ENCODE peak calls at places on chromosome 6, in nine cellular contexts. R is A673; C is heart left ventricle; F is heart right ventricle; V is effector memory CD4-positive, alpha-beta T cell; M is right cardiac atrium; Q is MM.1S; G is cardiac muscle cell; S is tibial nerve. E is an unnamed sample. For H3K9me3 and H3K4me1, the result is how much of the 10 kb centered on the place peaks cover.

GRCh38 chr6:107304421-107305025 is 154.8 kb downstream of the PDSS2 start:
- DNase-seq in M (no peak), F (no peak), V (no peak), G (no peak), R (no peak), Q (no peak), C (no peak), S (no peak), E (no peak)

GRCh38 chr6:116876635-116877611 is at the start of gene RFX6:
- DNase-seq in V (no peak), F (no peak), M (no peak), G (no peak), S (no peak), C (no peak), R (no peak), Q (no peak), E (no peak)

GRCh38 chr6:128271011-128271410 is 249.4 kb downstream of the PTPRK start:
- DNase-seq in V (no peak), Q (no peak), C (no peak), G (no peak), S (no peak), R (no peak), M (no peak), F (no peak), E (no peak)

GRCh38 chr6:38012573-38012972 is 193.0 kb downstream of the ZFAND3 start:
- DNase-seq in V (no peak), M (peak), R (peak), Q (peak), C (peak), S (no peak), G (peak), F (no peak), E (peak)

GRCh38 chr6:18748314-18748713 is 361.2 kb downstream of the RNF144B start:
- DNase-seq in C (no peak), F (no peak), S (no peak), M (no peak), V (no peak), R (no peak), Q (no peak), G (no peak), E (no peak)

GRCh38 chr6:628772-629171 is 28.1 kb downstream of the HUS1B start:
- DNase-seq in C (no peak), V (no peak), S (no peak), M (no peak), Q (peak), G (no peak), R (no peak), F (no peak), E (no peak)

GRCh38 chr6:53961679-53962370 is 149.4 kb upstream of the MLIP start:
- DNase-seq in C (no peak), S (no peak), R (peak), G (peak), F (no peak), V (no peak), Q (no peak), M (no peak), E (no peak)

GRCh38 chr6:15254074-15254975 is 8.5 kb downstream of the JARID2 start:
- DNase-seq in C (no peak), M (no peak), Q (no peak), F (no peak), S (no peak), R (peak), G (peak), V (no peak), E (no peak)

GRCh38 chr6:143232849-143233248 is 172.2 kb downstream of the AIG1 start:
- DNase-seq in M (peak), R (peak), F (peak), G (peak), V (no peak), C (peak), Q (no peak), S (peak), E (no peak)

GRCh38 chr6:32173051-32173727 is 2.7 kb downstream of the AGPAT1 start:
- DNase-seq in M (no peak), C (no peak), F (no peak), G (no peak), Q (no peak), S (no peak), R (no peak), V (no peak), E (no peak)

GRCh38 chr6:27290065-27290849 is 21.8 kb downstream of the POM121L2 start:
- DNase-seq in V (no peak), C (no peak), G (no peak), Q (no peak), R (no peak), F (no peak), S (no peak), M (no peak), E (no peak)

GRCh38 chr6:44012078-44012493 is 115.2 kb downstream of the MRPL14 start:
- DNase-seq in R (no peak), G (peak), Q (no peak), V (no peak), F (no peak), C (no peak), S (no peak), M (no peak), E (no peak)

GRCh38 chr6:143196525-143197225 is 136.0 kb downstream of the AIG1 start:
- DNase-seq in Q (no peak), V (no peak), F (no peak), C (no peak), R (peak), S (no peak), G (peak), M (no peak), E (no peak)

GRCh38 chr6:72955666-72956065 is 269.6 kb downstream of the KHDC1L start:
- DNase-seq in M (peak), Q (no peak), V (no peak), F (no peak), R (no peak), S (no peak), C (no peak), G (peak), E (no peak)

DNA sequence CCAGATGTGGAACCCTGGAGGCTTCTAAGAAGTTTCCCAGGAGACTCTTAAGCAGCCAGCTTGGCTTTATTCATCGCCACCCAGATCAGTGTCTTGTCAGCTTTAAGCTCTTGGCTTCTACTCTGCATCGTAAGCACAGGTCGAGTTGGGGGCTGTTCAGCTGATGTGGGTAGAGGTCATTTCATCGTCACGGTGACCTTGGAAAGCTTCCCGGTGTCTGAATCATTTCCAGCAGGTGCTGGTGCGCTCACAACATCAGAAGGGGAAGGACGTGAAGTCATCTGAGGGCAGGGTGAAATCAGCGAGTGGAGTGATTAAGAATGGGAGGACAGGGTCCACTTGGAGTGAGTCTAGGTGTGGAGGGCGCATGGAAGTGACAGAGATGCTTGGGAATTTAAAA is 112.6 kb downstream of the SASH1 start:
- DNase-seq in F (no peak), R (no peak), G (peak), S (no peak), V (no peak), Q (no peak), M (no peak), C (no peak), E (no peak)
- H3K27ac ChIP-seq in F (no peak), R (no peak), G (no peak), S (peak), V (no peak), Q (no peak), M (no peak), C (no peak), E (no peak)

GRCh38 chr6:36334343-36334742 is 2.3 kb downstream of the BNIP5 start:
- DNase-seq in R (no peak), Q (no peak), F (no peak), C (no peak), G (peak), M (no peak), V (no peak), S (peak), E (no peak)

GRCh38 chr6:36336779-36337194 is at the start of gene BNIP5:
- DNase-seq in V (no peak), G (no peak), M (no peak), S (no peak), C (no peak), R (no peak), F (no peak), Q (peak), E (peak)

GRCh38 chr6:36336210-36336588 is 489 bp downstream of the BNIP5 start:
- DNase-seq in F (no peak), R (no peak), S (no peak), C (no peak), M (no peak), G (no peak), V (no peak), Q (no peak), E (no peak)

GRCh38 chr6:36334832-36335459 is 1.7 kb downstream of the BNIP5 start:
- DNase-seq in S (no peak), G (no peak), F (no peak), Q (no peak), M (no peak), R (no peak), V (no peak), C (no peak), E (no peak)

GRCh38 chr6:36335465-36336209 is 1.1 kb downstream of the BNIP5 start:
- DNase-seq in R (no peak), S (no peak), C (no peak), M (no peak), Q (no peak), V (no peak), F (no peak), G (no peak), E (no peak)
- H3K9me3 ChIP-seq in R (under half), S (under half), C (under half), M (under half), Q (under half), V (under half), F (under half), G (under half), E (under half)

DNA sequence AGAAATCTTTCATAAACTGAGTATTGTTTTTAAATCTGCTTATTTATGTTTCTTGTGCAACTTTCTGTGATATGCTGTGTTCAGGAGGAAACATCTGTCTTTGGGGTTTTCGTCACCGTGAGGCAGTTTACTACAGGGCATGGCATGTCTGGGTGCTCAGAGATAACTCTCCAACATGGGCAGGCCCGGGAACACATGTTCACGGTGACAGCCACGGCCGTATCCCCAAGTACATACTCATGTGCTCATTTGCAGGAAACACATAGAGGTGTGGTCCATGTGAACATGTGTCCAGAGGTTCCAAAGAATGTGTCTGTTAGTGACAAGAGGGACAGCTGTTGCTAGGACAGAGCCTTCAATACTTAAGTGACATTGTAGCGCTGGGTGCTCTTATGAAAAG is 62.1 kb upstream of the CNKSR3 start:
- DNase-seq in S (no peak), V (no peak), G (no peak), M (no peak), F (no peak), Q (no peak), R (no peak), C (no peak), E (no peak)
- H3K4me1 ChIP-seq in S (under half), V (under half), G (under half), M (under half), F (under half), Q (under half), R (under half), C (under half), E (under half)

GRCh38 chr6:57182017-57182432 is 9.9 kb downstream of the BAG2 start:
- DNase-seq in F (no peak), Q (no peak), V (no peak), S (no peak), G (peak), R (no peak), M (no peak), C (no peak), E (no peak)
- H3K27ac ChIP-seq in F (no peak), Q (no peak), V (no peak), S (no peak), G (peak), R (no peak), M (peak), C (no peak), E (no peak)

GRCh38 chr6:16810411-16810810 is 49.2 kb upstream of the ATXN1 start:
- DNase-seq in G (no peak), V (no peak), Q (peak), S (no peak), F (no peak), R (no peak), C (no peak), M (no peak), E (no peak)
- H3K9me3 ChIP-seq in G (under half), V (under half), Q (under half), S (under half), F (under half), R (under half), C (under half), M (under half), E (under half)

GRCh38 chr6:41440958-41441357 is 105.2 kb upstream of the FOXP4 start:
- DNase-seq in R (no peak), F (no peak), G (no peak), C (no peak), S (no peak), Q (no peak), V (no peak), M (no peak), E (no peak)
- H3K4me1 ChIP-seq in R (under half), F (under half), G (under half), C (under half), S (under half), Q (under half), V (under half), M (under half), E (under half)

GRCh38 chr6:21861942-21862341 is 268.4 kb downstream of the SOX4 start:
- DNase-seq in F (no peak), R (no peak), C (no peak), S (no peak), M (no peak), V (no peak), Q (no peak), G (no peak), E (no peak)
- H3K27ac ChIP-seq in F (no peak), R (no peak), C (no peak), S (no peak), M (no peak), V (no peak), Q (no peak), G (no peak), E (no peak)

GRCh38 chr6:169406034-169406433 is 152.4 kb upstream of the THBS2 start:
- DNase-seq in V (no peak), G (no peak), S (no peak), Q (no peak), C (no peak), F (no peak), M (no peak), R (no peak), E (no peak)

GRCh38 chr6:169409742-169410312 is 156.2 kb upstream of the THBS2 start:
- DNase-seq in G (peak), C (no peak), V (no peak), R (no peak), Q (no peak), S (no peak), M (no peak), F (no peak), E (no peak)

GRCh38 chr6:169406794-169407193 is 153.1 kb upstream of the THBS2 start:
- DNase-seq in V (no peak), F (no peak), C (no peak), Q (no peak), R (no peak), G (no peak), S (no peak), M (no peak), E (no peak)

GRCh38 chr6:169404828-169405227 is 151.2 kb upstream of the THBS2 start:
- DNase-seq in C (no peak), F (no peak), M (no peak), V (no peak), R (no peak), Q (no peak), S (no peak), G (no peak), E (no peak)

GRCh38 chr6:169407338-169407737 is 153.7 kb upstream of the THBS2 start:
- DNase-seq in G (no peak), C (no peak), R (no peak), V (no peak), S (no peak), M (no peak), F (no peak), Q (no peak), E (no peak)
- H3K9me3 ChIP-seq in G (under half), C (under half), R (under half), V (under half), S (under half), M (under half), F (under half), Q (under half), E (under half)

E was measured in CD4-positive, alpha-beta memory T cell.